ENCODE peak calls at places on chromosomes 6 and 20, in six cellular contexts. M is mucosa of descending colon, T is endothelial cell, X is esophagus squamous epithelium, Q is stomach, F is heart right ventricle. H is an unnamed sample.

GRCh38 chr6:21856096-21856825 is 262.7 kb downstream of the SOX4 start:
- DNase-seq in M (no peak), X (no peak), T (no peak), Q (no peak), F (no peak), H (no peak)

GRCh38 chr6:21109421-21110178 is 484.0 kb upstream of the SOX4 start:
- DNase-seq in F (no peak), Q (no peak), T (no peak), X (no peak), M (no peak), H (no peak)

GRCh38 chr20:61588356-61589054 is 336.4 kb downstream of the CDH4 start:
- DNase-seq in M (peak; percentile 17), Q (no peak), F (no peak), T (no peak), X (no peak), H (peak; percentile 19)

GRCh38 chr6:144321839-144322591 is 36.9 kb downstream of the UTRN start:
- DNase-seq in X (no peak), F (no peak), T (no peak), Q (no peak), M (no peak), H (no peak)

GRCh38 chr6:109015185-109015584 is 79.5 kb downstream of the SESN1 start:
- DNase-seq in F (no peak), Q (no peak), M (no peak), T (no peak), X (no peak), H (no peak)

GRCh38 chr6:155023717-155024116 is 28.6 kb downstream of the TIAM2 start:
- DNase-seq in M (no peak), T (no peak), Q (no peak), F (no peak), X (no peak), H (no peak)

GRCh38 chr6:150373260-150373701 is 4.5 kb downstream of the IYD start:
- DNase-seq in Q (no peak), M (no peak), F (peak; percentile 33), X (no peak), T (no peak), H (no peak)

GRCh38 chr6:42021847-42022754 is 28.2 kb upstream of the TAF8 start:
- DNase-seq in Q (no peak), F (no peak), T (no peak), M (no peak), X (no peak), H (no peak)

GRCh38 chr6:27472182-27472616 is 706 bp downstream of the ZNF184 start:
- DNase-seq in T (peak; percentile 48), X (no peak), F (no peak), Q (no peak), M (peak; percentile 55), H (peak; percentile 65)

GRCh38 chr20:45358282-45359068 is 4.5 kb upstream of the SYS1 start:
- DNase-seq in X (no peak), Q (peak; percentile 58), F (peak; percentile 60), M (no peak), T (no peak), H (peak; percentile 89)

GRCh38 chr6:37709250-37709931 is 11.7 kb upstream of the MDGA1 start:
- DNase-seq in M (no peak), F (no peak), X (no peak), Q (no peak), T (no peak), H (no peak)

GRCh38 chr6:123380257-123380656 is 256.5 kb downstream of the TRDN start:
- DNase-seq in M (no peak), F (no peak), T (peak; percentile 39), Q (no peak), X (no peak), H (no peak)

GRCh38 chr6:42748241-42748898 is 2.5 kb upstream of the TBCC start:
- DNase-seq in M (no peak), F (no peak), X (no peak), T (no peak), Q (no peak), H (no peak)

GRCh38 chr6:43714311-43715055 is 26.9 kb upstream of the MRPS18A start:
- DNase-seq in X (no peak), T (no peak), M (no peak), Q (no peak), F (peak; percentile 37), H (peak; percentile 64)

GRCh38 chr6:166619912-166620311 is 7.1 kb downstream of the RPS6KA2 start:
- DNase-seq in Q (peak; percentile 38), F (no peak), T (no peak), M (no peak), X (no peak), H (no peak)

GRCh38 chr20:49151437-49151836 is 36.7 kb downstream of the STAU1 start:
- DNase-seq in Q (no peak), F (no peak), X (no peak), T (no peak), M (no peak), H (no peak)

GRCh38 chr6:31581511-31582229 is 554 bp downstream of the LTB start:
- DNase-seq in Q (no peak), X (no peak), M (peak; percentile 60), F (no peak), T (no peak), H (no peak)

GRCh38 chr20:32823078-32823477 is 3.3 kb downstream of the MAPRE1 start:
- DNase-seq in X (no peak), F (no peak), Q (no peak), T (no peak), M (no peak), H (no peak)

GRCh38 chr6:169589293-169589692 is 112.5 kb downstream of the WDR27 start:
- DNase-seq in M (peak; percentile 69), F (no peak), Q (no peak), X (no peak), T (no peak), H (no peak)

GRCh38 chr6:119116712-119117281 is 38.3 kb upstream of the FAM184A start:
- DNase-seq in T (peak; percentile 43), Q (no peak), F (no peak), M (no peak), X (no peak), H (no peak)

GRCh38 chr20:23826541-23827018 is at the start of gene CST2:
- DNase-seq in X (no peak), F (no peak), T (no peak), M (no peak), Q (no peak), H (no peak)

GRCh38 chr6:19297880-19298279 is 539.3 kb upstream of the ID4 start:
- DNase-seq in X (no peak), F (no peak), T (no peak), M (no peak), Q (no peak), H (no peak)

GRCh38 chr6:46412662-46413061 is 78.6 kb downstream of the RCAN2 start:
- DNase-seq in T (no peak), Q (no peak), M (no peak), X (no peak), F (no peak), H (no peak)

GRCh38 chr20:1325173-1326030 is 3.5 kb downstream of the SDCBP2 start:
- DNase-seq in T (peak; percentile 96), M (peak; percentile 99), F (peak; percentile 99), Q (peak; percentile 98), X (peak; percentile 77), H (peak; percentile 98)
- TF ChIP-seq CTCF in T (peak; percentile 21), M (no peak), F (peak; percentile 40), Q (no peak), X (peak; percentile 51), H (no peak)

GRCh38 chr6:57315851-57316250 is 1.6 kb upstream of the PRIM2 start:
- DNase-seq in X (no peak), F (no peak), Q (no peak), T (no peak), M (no peak), H (no peak)

GRCh38 chr6:57312004-57312345 is 5.5 kb upstream of the PRIM2 start:
- DNase-seq in M (no peak), Q (no peak), X (no peak), F (no peak), T (no peak), H (no peak)

GRCh38 chr6:57313009-57313408 is 4.4 kb upstream of the PRIM2 start:
- DNase-seq in F (no peak), Q (no peak), T (no peak), X (no peak), M (no peak), H (no peak)

GRCh38 chr6:57316581-57317059 is 810 bp upstream of the PRIM2 start:
- DNase-seq in T (peak; percentile 77), X (peak; percentile 28), M (peak; percentile 76), F (peak; percentile 74), Q (peak; percentile 81), H (peak; percentile 86)

GRCh38 chr6:57313711-57314471 is 3.5 kb upstream of the PRIM2 start:
- DNase-seq in X (no peak), F (no peak), Q (no peak), M (no peak), T (no peak), H (no peak)
- TF ChIP-seq CTCF in X (no peak), F (no peak), Q (no peak), M (no peak), T (no peak), H (no peak)

GRCh38 chr6:24910331-24910849 is 25.4 kb downstream of the RIPOR2 start:
- DNase-seq in X (no peak), Q (no peak), M (peak; percentile 56), T (peak; percentile 10), F (peak; percentile 20), H (peak; percentile 28)
- TF ChIP-seq CTCF in X (no peak), Q (no peak), M (no peak), T (no peak), F (peak; percentile 43), H (no peak)

GRCh38 chr6:56891754-56892153 is 63.2 kb upstream of the BEND6 start:
- DNase-seq in M (no peak), Q (no peak), F (no peak), T (no peak), X (no peak), H (no peak)
- TF ChIP-seq CTCF in M (no peak), Q (no peak), F (no peak), T (no peak), X (no peak), H (no peak)